ENCODE peak calls at places on chromosomes 7 and 10, in nine cellular contexts. O is astrocyte of the spinal cord; D is IMR-90; J is SJSA1; Q is heart right ventricle; A is neural progenitor cell; N is tibial artery; K is CD4-positive, CD25-positive, alpha-beta regulatory T cell; E is sigmoid colon. R is an unnamed sample.
A peak's percentile ranks its signal among the peaks of the same experiment; 100 is the strongest.

GRCh38 chr7:20219446-20220292 is 2.5 kb upstream of the MACC1 start:
- DNase-seq in N (peak; percentile 79), D (peak; percentile 99), E (peak; percentile 80), J (peak; percentile 47), K (no peak), Q (peak; percentile 55), A (no peak), O (peak; percentile 96), R (peak; percentile 92)

GRCh38 chr7:140416560-140416959 is 12.7 kb downstream of the RAB19 start:
- DNase-seq in K (no peak), Q (no peak), D (no peak), O (no peak), E (no peak), A (no peak), J (no peak), N (no peak), R (no peak)

GRCh38 chr7:135923700-135924261 is 53.4 kb downstream of the MTPN start:
- DNase-seq in N (no peak), K (no peak), A (no peak), O (peak; percentile 93), J (peak; percentile 79), Q (no peak), D (peak; percentile 96), E (no peak), R (no peak)

GRCh38 chr10:4812952-4813351 is 13.1 kb upstream of the AKR1E2 start:
- DNase-seq in Q (no peak), J (peak; percentile 83), D (peak; percentile 96), N (no peak), O (peak; percentile 87), K (no peak), A (no peak), E (no peak), R (no peak)

GRCh38 chr7:40447345-40447744 is 312.5 kb downstream of the SUGCT start:
- DNase-seq in J (no peak), Q (no peak), D (no peak), O (no peak), N (no peak), K (no peak), A (peak; percentile 13), E (no peak), R (no peak)

GRCh38 chr10:126917375-126917774 is 12.1 kb downstream of the DOCK1 start:
- DNase-seq in Q (no peak), E (no peak), D (no peak), N (no peak), K (no peak), O (no peak), J (no peak), A (no peak), R (peak; percentile 67)

GRCh38 chr7:134854816-134855215 is 75.4 kb downstream of the CALD1 start:
- DNase-seq in A (no peak), Q (no peak), O (no peak), D (peak; percentile 56), N (no peak), K (no peak), J (peak; percentile 52), E (no peak), R (no peak)

GRCh38 chr7:157855452-157856213 is 518.8 kb downstream of the DNAJB6 start:
- DNase-seq in N (no peak), A (peak; percentile 50), J (no peak), O (no peak), D (no peak), E (no peak), Q (no peak), K (no peak), R (peak; percentile 80)

GRCh38 chr7:135774284-135774683 is 25.7 kb upstream of the FAM180A start:
- DNase-seq in D (peak; percentile 87), A (no peak), J (no peak), E (no peak), K (no peak), N (no peak), Q (no peak), O (peak; percentile 40), R (no peak)

GRCh38 chr7:29285451-29285807 is 90.9 kb downstream of the CHN2 start:
- DNase-seq in E (no peak), Q (no peak), K (no peak), D (peak; percentile 37), N (no peak), J (peak; percentile 77), A (no peak), O (peak; percentile 98), R (no peak)

GRCh38 chr10:47190802-47191450 is 109.1 kb upstream of the GDF10 start:
- DNase-seq in N (no peak), O (no peak), E (no peak), A (no peak), J (no peak), D (no peak), Q (no peak), K (no peak), R (no peak)

GRCh38 chr10:96831200-96831866 is 765 bp upstream of the LCOR start:
- DNase-seq in D (no peak), Q (no peak), E (no peak), A (no peak), N (no peak), J (no peak), K (no peak), O (no peak), R (no peak)

GRCh38 chr7:71334541-71334940 is 202.6 kb downstream of the GALNT17 start:
- DNase-seq in O (no peak), N (no peak), E (no peak), Q (no peak), J (no peak), A (no peak), K (no peak), D (no peak), R (no peak)

DNA sequence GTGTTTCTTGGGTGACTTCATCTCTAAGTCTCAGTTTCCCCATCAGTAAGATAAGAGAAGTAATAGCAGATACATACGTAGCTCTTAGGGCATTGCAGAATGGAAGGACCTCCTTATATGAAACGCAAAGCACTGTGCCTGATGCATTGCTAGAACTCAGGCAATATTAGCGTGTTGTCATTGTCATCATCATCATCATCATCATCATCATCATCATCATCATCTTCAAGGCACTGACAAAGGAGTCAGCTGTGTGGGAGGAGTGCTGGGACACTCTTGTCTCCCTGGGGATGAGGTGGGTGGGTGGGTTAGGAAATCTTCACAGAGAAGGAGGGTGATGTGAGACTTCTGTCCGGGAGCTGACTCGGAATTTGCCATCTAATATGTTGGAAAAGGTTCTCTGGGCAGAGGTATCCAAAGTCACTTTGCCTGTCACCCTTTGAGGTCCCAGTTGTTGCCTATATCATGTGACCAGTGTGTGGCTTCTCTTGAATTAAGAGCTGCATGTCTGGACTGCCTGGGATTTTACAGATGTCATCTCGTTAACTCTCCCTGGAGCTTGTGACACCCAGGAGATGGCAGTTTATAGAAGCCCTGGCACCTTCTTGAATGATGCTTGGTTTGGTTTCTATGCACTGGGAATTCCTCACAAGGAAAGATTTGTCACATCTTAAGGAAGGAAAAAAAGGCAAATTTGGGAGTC is 7.0 kb downstream of the HTRA1 start:
- DNase-seq in Q (no peak), A (no peak), K (no peak), J (no peak), E (no peak), N (no peak), D (no peak), O (no peak), R (no peak)
- H3K4me3 ChIP-seq in Q (no peak overlapping the region), A (no peak overlapping the region), K (no peak overlapping the region), J (no peak overlapping the region), E (no peak overlapping the region), N (no peak overlapping the region), D (no peak overlapping the region), O (no peak overlapping the region), R (no peak overlapping the region)

GRCh38 chr10:29946953-29947700 is 112.3 kb downstream of the JCAD start:
- DNase-seq in E (peak; percentile 88), O (peak; percentile 95), Q (no peak), A (peak; percentile 27), K (no peak), N (peak; percentile 93), D (peak; percentile 94), J (no peak), R (no peak)
- H3K4me3 ChIP-seq in E (no peak overlapping the region), O (no peak overlapping the region), Q (no peak overlapping the region), A (no peak overlapping the region), K (no peak overlapping the region), N (peak overlapping the region; percentile 27), D (no peak overlapping the region), J (no peak overlapping the region), R (no peak overlapping the region)

DNA sequence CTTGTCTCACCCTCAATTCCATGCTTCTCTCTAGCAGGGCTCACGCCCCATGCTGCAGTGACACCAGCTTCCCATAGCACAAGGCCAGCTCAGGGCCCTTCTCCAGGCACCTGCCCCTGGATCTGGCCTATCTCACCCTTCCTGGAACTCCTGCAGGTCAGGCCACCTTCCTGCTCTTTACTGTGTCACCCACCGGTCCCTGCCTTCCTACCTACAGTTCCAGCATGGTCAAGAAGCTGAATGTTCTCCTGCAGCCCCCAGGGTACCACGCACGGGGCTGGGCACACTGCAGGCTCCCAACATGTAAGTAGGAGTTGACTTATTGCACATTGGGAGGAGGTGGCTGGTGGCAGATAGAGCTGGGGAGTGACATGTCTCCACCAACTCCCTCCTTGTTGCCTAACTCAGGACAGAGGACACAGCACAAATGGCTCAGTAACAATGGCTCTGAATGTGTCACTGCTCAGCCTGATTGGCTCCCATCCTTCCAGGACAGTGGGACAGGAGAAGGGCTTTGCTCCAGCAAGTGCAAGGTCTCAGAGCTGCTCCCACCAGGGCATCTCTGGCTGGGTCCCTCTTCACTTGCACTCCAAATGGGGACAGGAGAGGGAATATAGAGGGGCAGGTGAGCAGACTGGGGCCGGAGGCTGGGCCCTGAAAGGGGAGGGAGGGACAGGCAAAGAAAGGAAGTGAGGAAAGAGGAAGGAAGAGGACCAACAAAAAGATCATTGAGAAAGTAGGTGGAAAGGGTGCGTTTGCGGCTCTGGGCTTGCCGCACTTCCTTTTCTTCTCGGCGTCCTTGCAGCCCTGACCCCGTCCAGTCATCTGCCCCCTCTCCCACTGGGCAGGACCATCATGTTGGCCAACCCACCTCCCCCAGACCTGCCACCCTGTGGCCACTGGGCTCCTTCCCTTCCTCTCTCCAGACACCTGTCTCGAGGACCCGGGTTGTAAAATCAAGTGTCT is 14.3 kb downstream of the ITPRIP start:
- DNase-seq in A (no peak), Q (no peak), K (no peak), J (no peak), N (peak; percentile 74), E (peak; percentile 78), O (no peak), D (no peak), R (peak; percentile 91)
- H3K4me3 ChIP-seq in A (no peak overlapping the region), Q (peak overlapping the region; percentile 7), K (peak overlapping the region; percentile 32), J (no peak overlapping the region), N (no peak overlapping the region), E (no peak overlapping the region), O (no peak overlapping the region), D (no peak overlapping the region), R (peak overlapping the region; percentile 4)

GRCh38 chr7:94376281-94376680 is 18.4 kb upstream of the COL1A2 start:
- DNase-seq in J (no peak), N (no peak), D (no peak), O (no peak), A (no peak), Q (no peak), K (no peak), E (no peak), R (no peak)

GRCh38 chr7:94375713-94376112 is 19.0 kb upstream of the COL1A2 start:
- DNase-seq in J (peak; percentile 88), A (no peak), E (peak; percentile 69), O (peak; percentile 98), Q (no peak), N (no peak), K (no peak), D (peak; percentile 98), R (no peak)

GRCh38 chr7:94374721-94375120 is 20.0 kb upstream of the COL1A2 start:
- DNase-seq in J (no peak), K (no peak), O (peak; percentile 54), Q (no peak), A (no peak), N (no peak), D (no peak), E (no peak), R (no peak)

GRCh38 chr7:94374231-94374630 is 20.5 kb upstream of the COL1A2 start:
- DNase-seq in E (peak; percentile 94), N (peak; percentile 93), D (peak; percentile 93), K (no peak), J (peak; percentile 91), A (peak; percentile 49), O (peak; percentile 96), Q (peak; percentile 73), R (no peak)

GRCh38 chr7:94375167-94375566 is 19.5 kb upstream of the COL1A2 start:
- DNase-seq in K (no peak), Q (no peak), J (peak; percentile 79), A (peak; percentile 45), E (peak; percentile 94), D (peak; percentile 97), N (peak; percentile 81), O (peak; percentile 97), R (no peak)
- H3K4me3 ChIP-seq in K (no peak overlapping the region), Q (peak overlapping the region; percentile 19), J (peak overlapping the region; percentile 12), A (peak overlapping the region; percentile 16), E (peak overlapping the region; percentile 29), D (peak overlapping the region; percentile 41), N (peak overlapping the region; percentile 27), O (peak overlapping the region; percentile 33), R (no peak overlapping the region)

R was measured in spleen.